ENCODE peak calls at places on chromosomes 6 and 20, in four cellular contexts. R is neuronal stem cell, A is IMR-90, P is H9. O is an unnamed sample. For H3K4me1, the result is how much of the 10 kb centered on the place peaks cover.

GRCh38 chr6:34566830-34567546 is 10.9 kb upstream of the SPDEF start:
- DNase-seq in R (no peak), A (no peak), P (no peak), O (no peak)

GRCh38 chr6:12336121-12336971 is 46.2 kb downstream of the EDN1 start:
- DNase-seq in P (no peak), A (no peak), R (no peak), O (peak)

GRCh38 chr6:65170273-65170672 is 536.8 kb downstream of the EYS start:
- DNase-seq in P (no peak), R (no peak), A (peak), O (peak)

GRCh38 chr20:2593756-2594155 is 57.4 kb downstream of the TMC2 start:
- DNase-seq in R (no peak), A (no peak), P (no peak), O (no peak)

GRCh38 chr20:4875578-4876067 is 125.7 kb downstream of the SLC23A2 start:
- DNase-seq in P (no peak), A (no peak), R (no peak), O (no peak)

GRCh38 chr20:4717816-4718215 is 3.9 kb upstream of the PRND start:
- DNase-seq in A (no peak), R (no peak), P (no peak), O (no peak)

GRCh38 chr6:108133594-108134179 is 32.1 kb upstream of the NR2E1 start:
- DNase-seq in R (peak), A (peak), P (peak), O (peak)

GRCh38 chr20:37265152-37265551 is 3.5 kb upstream of the GHRH start:
- DNase-seq in A (no peak), P (no peak), R (no peak), O (no peak)

GRCh38 chr6:112620832-112621569 is 273.9 kb downstream of the RFPL4B start:
- DNase-seq in R (no peak), P (no peak), A (peak), O (peak)

GRCh38 chr20:46700481-46700880 is 9.0 kb upstream of the SLC2A10 start:
- DNase-seq in P (no peak), A (no peak), R (no peak), O (no peak)

GRCh38 chr20:23229989-23230388 is 120.6 kb upstream of the NXT1 start:
- DNase-seq in P (no peak), R (no peak), A (no peak), O (no peak)

GRCh38 chr20:23226612-23227265 is 123.9 kb upstream of the NXT1 start:
- DNase-seq in R (no peak), A (peak), P (no peak), O (peak)

GRCh38 chr20:23228912-23229311 is 121.7 kb upstream of the NXT1 start:
- DNase-seq in P (no peak), R (no peak), A (peak), O (peak)

GRCh38 chr20:23227274-23227673 is 123.3 kb upstream of the NXT1 start:
- DNase-seq in P (no peak), R (no peak), A (no peak), O (no peak)

DNA sequence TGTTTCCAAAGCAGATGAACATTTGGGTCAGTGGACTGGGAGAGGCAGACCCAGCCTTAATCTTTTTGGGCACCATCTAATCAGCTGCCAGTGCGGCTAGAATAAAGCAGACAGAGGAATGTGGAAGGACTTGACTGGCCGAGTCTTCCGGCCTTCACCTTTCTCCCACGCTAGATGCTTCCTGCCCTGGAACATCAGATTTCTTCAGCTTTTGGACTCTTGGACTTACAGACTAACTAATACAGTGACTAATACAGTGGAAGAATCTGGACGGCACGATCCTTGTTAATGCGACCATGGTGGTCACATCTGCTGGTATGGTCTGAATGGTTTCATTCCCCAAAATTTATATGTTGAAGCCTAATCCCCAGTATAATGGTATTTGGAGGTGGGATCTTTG is 122.6 kb upstream of the NXT1 start:
- DNase-seq in A (no peak), P (no peak), R (no peak), O (peak)
- H3K4me1 ChIP-seq in A (under half), P (under half), R (under half), O (under half)

GRCh38 chr6:116279232-116280160 is at the start of gene TSPYL1:
- DNase-seq in R (peak), P (peak), A (peak), O (peak)
- H2AK5ac ChIP-seq in R (peak), P (no peak), A (peak), O (peak)

GRCh38 chr6:3108746-3109414 is 9.6 kb upstream of the BPHL start:
- DNase-seq in P (no peak), R (no peak), A (no peak), O (no peak)
- H2BK120ac ChIP-seq in P (no peak), R (no peak), A (no peak), O (no peak)

DNA sequence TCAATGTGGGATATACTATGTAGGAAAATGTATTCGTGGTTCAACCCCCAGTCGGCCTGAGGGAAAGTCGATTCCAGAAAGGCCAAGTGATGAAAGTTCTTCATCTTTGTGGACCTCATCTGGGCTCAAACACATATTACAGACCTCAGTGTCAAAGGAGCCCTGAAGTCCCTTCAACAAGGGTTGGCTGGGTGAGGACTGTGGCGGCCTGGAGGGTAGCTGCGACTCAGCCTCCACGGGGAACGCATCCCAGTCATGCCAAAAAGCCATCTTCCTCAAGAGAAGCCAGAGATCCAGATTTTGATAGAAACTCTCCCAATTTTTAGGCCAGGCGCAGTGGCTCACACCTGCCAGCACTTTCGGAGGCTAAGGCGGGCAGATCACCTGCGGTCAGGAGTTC is 158.6 kb upstream of the PTPN1 start:
- DNase-seq in P (no peak), R (no peak), A (no peak), O (no peak)
- H3K4me1 ChIP-seq in P (under half), R (under half), A (under half), O (under half)

GRCh38 chr6:131007286-131007685 is 55.8 kb downstream of the EPB41L2 start:
- DNase-seq in P (no peak), A (no peak), R (no peak), O (no peak)
- H2AK5ac ChIP-seq in P (no peak), A (no peak), R (no peak), O (no peak)

DNA sequence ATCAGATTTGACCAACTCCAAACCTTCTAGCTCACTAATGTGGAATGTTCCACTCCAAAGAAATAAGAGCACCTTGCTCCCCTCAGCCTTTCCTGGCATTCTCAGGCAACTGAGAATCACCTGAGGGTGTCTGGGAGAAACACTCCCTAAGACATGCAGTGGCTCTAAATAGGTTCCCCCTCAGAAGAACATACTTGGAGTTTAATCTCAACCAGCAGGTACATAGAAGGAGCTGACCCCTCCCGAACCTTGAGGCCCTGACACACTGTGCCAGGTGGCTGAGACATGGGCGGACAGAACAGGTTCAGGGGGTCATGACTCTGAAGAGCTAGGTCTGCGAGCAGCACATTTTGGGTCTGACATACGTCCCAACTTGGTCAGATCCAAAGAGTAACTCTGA is 107.6 kb upstream of the MAP3K4 start:
- DNase-seq in P (no peak), R (no peak), A (no peak), O (no peak)
- H2BK120ac ChIP-seq in P (no peak), R (no peak), A (no peak), O (no peak)